ENCODE peak calls at places on chromosomes 4 and X, in five cellular contexts. O is PC-9, Z is PC-3, L is mesendoderm, A is astrocyte. T is an unnamed sample.

GRCh38 chr4:169268951-169269781 is 1.6 kb downstream of the SH3RF1 start:
- DNase-seq in A (peak), O (no peak), L (no peak), Z (peak), T (no peak)

GRCh38 chrX:145817299-145817665 is 347 bp upstream of the SLITRK2 start:
- DNase-seq in Z (no peak), L (peak), O (no peak), A (no peak), T (no peak)

GRCh38 chr4:114384629-114385028 is 214.0 kb upstream of the UGT8 start:
- DNase-seq in A (peak), O (no peak), Z (peak), L (peak), T (peak)

GRCh38 chrX:68079961-68080360 is 353.3 kb downstream of the OPHN1 start:
- DNase-seq in O (no peak), Z (no peak), L (no peak), A (no peak), T (no peak)

GRCh38 chr4:52057196-52057595 is 6.1 kb downstream of the SPATA18 start:
- DNase-seq in L (no peak), Z (no peak), A (no peak), O (no peak), T (no peak)

GRCh38 chr4:8152865-8153257 is 5.8 kb downstream of the ABLIM2 start:
- DNase-seq in O (no peak), Z (no peak), A (no peak), L (no peak), T (no peak)

GRCh38 chr4:1759818-1760223 is 33.3 kb upstream of the FGFR3 start:
- DNase-seq in L (no peak), A (no peak), Z (no peak), O (no peak), T (peak)

GRCh38 chr4:86357608-86358007 is 2.2 kb downstream of the MAPK10 start:
- DNase-seq in Z (no peak), L (no peak), O (no peak), A (no peak), T (peak)

GRCh38 chr4:83113429-83113786 is 1.1 kb downstream of the PLAC8 start:
- DNase-seq in L (no peak), A (no peak), O (no peak), Z (no peak), T (no peak)

GRCh38 chrX:49762175-49762704 is 66.5 kb upstream of the PAGE1 start:
- DNase-seq in O (no peak), L (peak), Z (no peak), A (no peak), T (no peak)

GRCh38 chrX:22141061-22141460 is 108.9 kb downstream of the PHEX start:
- DNase-seq in L (no peak), A (no peak), Z (peak), O (no peak), T (no peak)

GRCh38 chr4:139278956-139279722 is 886 bp downstream of the MGARP start:
- DNase-seq in O (no peak), Z (no peak), A (peak), L (peak), T (no peak)

GRCh38 chr4:139275281-139275735 is 4.7 kb downstream of the MGARP start:
- DNase-seq in A (no peak), Z (no peak), O (no peak), L (no peak), T (no peak)

GRCh38 chr4:139279723-139280620 is at the start of gene MGARP:
- DNase-seq in Z (no peak), L (peak), A (peak), O (no peak), T (no peak)

GRCh38 chr4:139281212-139281611 is 1.2 kb upstream of the MGARP start:
- DNase-seq in A (no peak), O (no peak), L (no peak), Z (peak), T (no peak)

GRCh38 chr4:139278450-139278849 is 1.6 kb downstream of the MGARP start:
- DNase-seq in L (no peak), Z (no peak), O (no peak), A (no peak), T (no peak)
- H3K4me3 ChIP-seq in L (no peak), Z (no peak), O (no peak), A (peak), T (no peak)

GRCh38 chrX:151543706-151544105 is 19.8 kb upstream of the PASD1 start:
- DNase-seq in O (no peak), A (no peak), L (no peak), Z (no peak), T (no peak)

GRCh38 chrX:151537572-151537971 is 25.9 kb upstream of the PASD1 start:
- DNase-seq in O (no peak), Z (no peak), A (no peak), L (no peak), T (no peak)

GRCh38 chrX:151538190-151539122 is 25.0 kb upstream of the PASD1 start:
- DNase-seq in L (no peak), Z (no peak), O (no peak), A (no peak), T (no peak)
- H3K4me2 ChIP-seq in L (no peak), Z (no peak), O (no peak), A (no peak), T (no peak)

GRCh38 chrX:44314855-44315254 is 28.6 kb downstream of the EFHC2 start:
- DNase-seq in Z (no peak), L (peak), O (no peak), A (no peak), T (no peak)
- H3K4me3 ChIP-seq in Z (no peak), L (no peak), O (no peak), A (no peak), T (no peak)

GRCh38 chrX:154037754-154038153 is 18.1 kb upstream of the IRAK1 start:
- DNase-seq in O (no peak), Z (no peak), A (no peak), L (no peak), T (no peak)
- H3K4me2 ChIP-seq in O (no peak), Z (no peak), A (no peak), L (no peak), T (no peak)

GRCh38 chr4:87947381-87948160 is 27.9 kb upstream of the SPP1 start:
- DNase-seq in Z (no peak), L (no peak), A (peak), O (no peak), T (no peak)

GRCh38 chr4:87943660-87944149 is 31.8 kb upstream of the SPP1 start:
- DNase-seq in L (no peak), O (no peak), Z (no peak), A (no peak), T (peak)

GRCh38 chr4:87946766-87947165 is 28.7 kb upstream of the SPP1 start:
- DNase-seq in O (no peak), L (no peak), Z (no peak), A (no peak), T (no peak)

GRCh38 chr4:87941537-87942392 is 33.7 kb upstream of the SPP1 start:
- DNase-seq in A (no peak), Z (no peak), L (no peak), O (no peak), T (peak)

DNA sequence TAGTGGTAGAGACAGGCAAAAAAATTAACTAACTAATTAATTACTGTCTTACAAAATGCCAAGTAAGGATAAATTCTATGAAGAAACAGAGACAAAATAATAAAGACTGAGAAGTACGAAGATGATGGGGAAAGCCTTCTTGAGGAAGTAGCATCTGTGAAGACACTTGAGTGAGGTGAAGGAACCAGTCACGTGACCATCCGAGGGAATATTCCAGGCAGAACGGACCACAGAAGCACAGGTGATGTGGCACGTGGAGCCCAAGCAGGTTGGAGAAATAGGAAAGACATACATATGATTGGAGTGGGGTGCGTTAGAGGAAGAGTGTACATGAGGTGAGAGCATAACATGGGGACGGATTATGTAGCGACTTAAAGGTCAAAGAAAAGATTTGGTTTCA is 30.5 kb upstream of the SPP1 start:
- DNase-seq in O (no peak), L (no peak), A (no peak), Z (no peak), T (no peak)
- H3K4me3 ChIP-seq in O (no peak), L (no peak), A (no peak), Z (no peak), T (no peak)

DNA sequence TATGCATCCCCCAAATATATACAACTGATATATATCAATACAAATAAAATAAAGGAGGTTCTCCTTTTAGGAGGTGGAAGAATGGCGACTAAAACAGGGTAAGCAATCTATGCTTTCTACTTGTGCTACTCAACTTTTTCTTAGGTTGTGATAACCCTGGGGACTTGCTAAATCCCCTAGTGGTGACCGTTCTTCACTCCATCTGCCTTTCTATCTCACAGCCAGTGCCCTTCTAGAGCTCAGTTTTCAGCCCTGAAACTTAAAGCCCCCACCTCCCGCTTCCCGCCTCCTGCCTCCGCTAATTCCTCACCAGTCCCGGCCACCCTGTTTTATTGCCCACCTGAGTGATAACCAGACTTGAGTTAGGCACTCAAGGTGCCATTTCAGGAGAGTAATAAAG is 15.5 kb upstream of the ESX1 start:
- DNase-seq in L (peak), Z (no peak), O (no peak), A (no peak), T (no peak)
- H3K4me2 ChIP-seq in L (no peak), Z (no peak), O (no peak), A (peak), T (no peak)

GRCh38 chrX:43975747-43976146 is 2.6 kb upstream of the NDP start:
- DNase-seq in L (no peak), O (no peak), Z (no peak), A (no peak), T (no peak)
- H3K4me3 ChIP-seq in L (no peak), O (no peak), Z (no peak), A (no peak), T (no peak)

DNA sequence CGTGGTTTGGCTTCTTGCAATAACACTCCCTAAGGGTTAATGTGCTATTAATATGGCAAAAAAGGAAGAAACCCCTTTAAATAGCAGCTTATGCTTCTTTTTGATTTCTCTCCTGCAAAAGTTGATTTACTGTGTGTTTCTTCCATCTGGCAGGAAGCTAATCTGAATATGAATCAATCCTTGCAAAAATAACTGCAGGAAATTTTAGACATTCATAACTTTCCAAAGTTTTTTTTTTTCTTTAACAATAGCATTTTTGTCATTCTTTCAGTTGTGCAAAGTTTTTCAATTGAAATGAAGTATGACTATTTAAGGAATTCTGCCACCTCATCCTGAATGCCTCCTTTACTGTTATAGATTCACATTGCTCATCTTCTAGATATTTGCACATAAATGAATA is 115.6 kb downstream of the SPANXA1 start:
- DNase-seq in O (no peak), Z (peak), A (peak), L (no peak), T (no peak)
- H3K4me2 ChIP-seq in O (no peak), Z (peak), A (peak), L (no peak), T (no peak)

GRCh38 chrX:40539214-40540142 is 41.3 kb upstream of the ATP6AP2 start:
- DNase-seq in O (no peak), Z (no peak), L (peak), A (peak), T (peak)
- H3K4me3 ChIP-seq in O (no peak), Z (no peak), L (no peak), A (no peak), T (peak)